ENCODE peak calls at places on chromosomes 1 and 21, in five cellular contexts. U, R, O, D and G are unnamed samples.

GRCh38 chr21:45047257-45047656 is 27.1 kb upstream of the ADARB1 start:
- DNase-seq in U (no peak), R (no peak), O (no peak), D (no peak), G (no peak)

GRCh38 chr1:206628916-206629315 is 6.4 kb upstream of the DYRK3 start:
- DNase-seq in U (no peak), O (no peak), D (no peak), R (no peak), G (no peak)

GRCh38 chr21:41923641-41924342 is 30.0 kb downstream of the C2CD2 start:
- DNase-seq in U (no peak), D (no peak), O (no peak), R (no peak), G (no peak)

GRCh38 chr1:115656461-115657077 is 14.8 kb downstream of the VANGL1 start:
- DNase-seq in R (no peak), D (no peak), O (no peak), U (no peak), G (no peak)

GRCh38 chr1:22949807-22950462 is 22.7 kb downstream of the LACTBL1 start:
- DNase-seq in O (no peak), D (no peak), R (no peak), U (no peak), G (no peak)

GRCh38 chr1:84892657-84893618 is at the start of gene LPAR3:
- DNase-seq in R (peak), D (no peak), U (no peak), O (no peak), G (no peak)

GRCh38 chr1:30335389-30335996 is 387.9 kb downstream of the MATN1 start:
- DNase-seq in U (no peak), O (no peak), R (no peak), D (no peak), G (no peak)

GRCh38 chr1:10939654-10940450 is 72.6 kb upstream of the TARDBP start:
- DNase-seq in O (no peak), D (peak), U (no peak), R (no peak), G (no peak)

GRCh38 chr1:70805641-70806040 is 242.0 kb downstream of the PTGER3 start:
- DNase-seq in R (no peak), D (no peak), U (no peak), O (no peak), G (no peak)

GRCh38 chr21:41917531-41917930 is 36.3 kb downstream of the C2CD2 start:
- DNase-seq in D (no peak), O (no peak), R (no peak), U (no peak), G (no peak)

GRCh38 chr1:209229494-209230059 is 353.9 kb upstream of the CAMK1G start:
- DNase-seq in D (no peak), U (no peak), O (no peak), R (no peak), G (no peak)

GRCh38 chr1:156102634-156103511 is 11.6 kb upstream of the LMNA start:
- DNase-seq in O (no peak), U (no peak), D (no peak), R (no peak), G (no peak)

GRCh38 chr1:179881642-179882252 is 338 bp upstream of the TOR1AIP1 start:
- DNase-seq in O (peak), D (no peak), U (peak), R (peak), G (peak)

GRCh38 chr1:66271216-66271903 is 262.6 kb upstream of the SGIP1 start:
- DNase-seq in O (no peak), U (peak), D (peak), R (peak), G (peak)

GRCh38 chr1:38433097-38433722 is 386.6 kb upstream of the POU3F1 start:
- DNase-seq in R (no peak), D (no peak), U (no peak), O (no peak), G (no peak)

GRCh38 chr1:203695116-203695515 is 68.5 kb downstream of the ATP2B4 start:
- DNase-seq in U (no peak), O (no peak), R (peak), D (no peak), G (no peak)

GRCh38 chr1:240946926-240947325 is 335.0 kb upstream of the GREM2 start:
- DNase-seq in O (no peak), R (peak), D (peak), U (peak), G (no peak)

GRCh38 chr21:39009587-39010225 is 173.5 kb downstream of the PSMG1 start:
- DNase-seq in O (no peak), R (no peak), U (no peak), D (no peak), G (no peak)

GRCh38 chr1:61332196-61332753 is 249.9 kb downstream of the NFIA start:
- DNase-seq in O (no peak), U (no peak), R (no peak), D (peak), G (no peak)

GRCh38 chr1:173424786-173425407 is 52.2 kb upstream of the PRDX6 start:
- DNase-seq in D (no peak), U (no peak), R (no peak), O (no peak), G (no peak)

GRCh38 chr1:68969430-68969829 is 472.5 kb upstream of the DEPDC1 start:
- DNase-seq in D (peak), U (no peak), O (no peak), R (no peak), G (no peak)

GRCh38 chr1:117683571-117684285 is 77.9 kb downstream of the TENT5C start:
- DNase-seq in D (no peak), R (peak), O (no peak), U (no peak), G (no peak)

GRCh38 chr1:94922756-94923465 is 4.0 kb downstream of the CNN3 start:
- DNase-seq in O (no peak), D (no peak), R (no peak), U (peak), G (no peak)

GRCh38 chr1:245673920-245674414 is 519.2 kb downstream of the KIF26B start:
- DNase-seq in U (no peak), O (no peak), R (no peak), D (peak), G (no peak)

GRCh38 chr1:68470388-68470970 is 20.7 kb upstream of the RPE65 start:
- DNase-seq in O (no peak), R (no peak), D (peak), U (no peak), G (no peak)